ENCODE peak calls at places on chromosomes 2 and 18, in five cellular contexts. S is ovary; H is CD8-positive, alpha-beta T cell; J is PC-9; P is Caco-2. W is an unnamed sample.

GRCh38 chr2:219473511-219473910 is 25.2 kb upstream of the GMPPA start:
- DNase-seq in S (no peak), H (no peak), J (no peak), P (no peak), W (no peak)

GRCh38 chr18:6355789-6356589 is 58.7 kb downstream of the L3MBTL4 start:
- DNase-seq in S (no peak), H (no peak), J (no peak), P (no peak), W (no peak)

GRCh38 chr2:128520787-128521186 is 202.1 kb upstream of the HS6ST1 start:
- DNase-seq in S (no peak), H (no peak), J (peak), P (no peak), W (no peak)

GRCh38 chr2:88639865-88640264 is 12.6 kb upstream of the EIF2AK3 start:
- DNase-seq in S (no peak), H (no peak), J (no peak), P (no peak), W (no peak)

GRCh38 chr2:40033781-40034180 is 254.7 kb upstream of the THUMPD2 start:
- DNase-seq in S (no peak), H (no peak), J (no peak), P (no peak), W (no peak)

GRCh38 chr2:29879456-29879855 is 41.9 kb downstream of the ALK start:
- DNase-seq in S (no peak), H (no peak), J (no peak), P (no peak), W (no peak)

GRCh38 chr2:11379558-11379957 is 35.1 kb upstream of the ROCK2 start:
- DNase-seq in S (no peak), H (no peak), J (no peak), P (no peak), W (peak)

GRCh38 chr2:16568998-16569397 is 96.6 kb downstream of the CYRIA start:
- DNase-seq in S (no peak), H (no peak), J (no peak), P (no peak), W (no peak)

GRCh38 chr18:24395049-24395780 is 2.4 kb downstream of the OSBPL1A start:
- DNase-seq in S (no peak), H (no peak), J (no peak), P (no peak), W (peak)

GRCh38 chr2:112155331-112156151 is 17.4 kb downstream of the FBLN7 start:
- DNase-seq in S (no peak), H (peak), J (no peak), P (no peak), W (no peak)

GRCh38 chr2:43136011-43136799 is 90.2 kb downstream of the ZFP36L2 start:
- DNase-seq in S (no peak), H (peak), J (no peak), P (no peak), W (no peak)

GRCh38 chr2:218860950-218861381 is 1.4 kb downstream of the WNT6 start:
- DNase-seq in S (peak), H (no peak), J (no peak), P (peak), W (peak)

GRCh38 chr2:116319935-116320334 is 1494.6 kb upstream of the DDX18 start:
- DNase-seq in S (no peak), H (no peak), J (no peak), P (no peak), W (no peak)

GRCh38 chr2:46187112-46187618 is 110.0 kb upstream of the EPAS1 start:
- DNase-seq in S (peak), H (no peak), J (no peak), P (no peak), W (peak)

GRCh38 chr2:217371681-217372297 is 511.9 kb upstream of the TNP1 start:
- DNase-seq in S (no peak), H (no peak), J (no peak), P (no peak), W (no peak)

GRCh38 chr18:11909081-11909410 is 929 bp upstream of the MPPE1 start:
- DNase-seq in S (no peak), H (no peak), J (no peak), P (no peak), W (peak)

GRCh38 chr18:11908182-11909080 is at the start of gene MPPE1:
- DNase-seq in S (peak), H (peak), J (peak), P (peak), W (peak)

GRCh38 chr18:11906926-11907874 is 917 bp downstream of the MPPE1 start:
- DNase-seq in S (no peak), H (no peak), J (no peak), P (no peak), W (no peak)

GRCh38 chr18:11906181-11906580 is 1.9 kb downstream of the MPPE1 start:
- DNase-seq in S (no peak), H (no peak), J (no peak), P (no peak), W (no peak)

GRCh38 chr18:11909597-11910026 is 1.5 kb upstream of the MPPE1 start:
- DNase-seq in S (peak), H (no peak), J (no peak), P (no peak), W (peak)
- H3K4me3 ChIP-seq in S (no peak), H (no peak), J (peak), P (peak), W (no peak)

DNA sequence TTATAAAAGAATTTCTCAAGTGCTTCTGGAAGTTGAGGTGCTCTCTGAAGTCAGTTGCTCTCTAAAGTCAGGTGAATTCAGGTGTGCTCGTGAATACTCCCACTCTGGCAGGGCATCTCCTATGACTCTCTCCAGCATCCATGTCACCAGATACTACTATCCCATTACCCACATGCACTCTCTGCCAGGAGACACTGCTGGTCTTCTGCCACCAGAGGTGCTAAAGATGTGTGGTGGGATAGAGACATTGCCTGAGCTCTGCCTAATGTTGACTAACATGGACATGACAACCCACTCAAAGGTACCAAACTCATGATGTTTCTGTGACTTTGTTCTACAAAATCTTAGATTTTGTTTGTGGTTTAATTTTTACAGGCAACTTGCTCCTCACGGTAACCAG is 106.4 kb upstream of the HNRNPA3 start:
- DNase-seq in S (no peak), H (no peak), J (no peak), P (peak), W (no peak)
- TF ChIP-seq CTCF in S (no peak), H (no peak), J (no peak), P (peak), W (no peak)

GRCh38 chr18:13987956-13988355 is 72.6 kb upstream of the MC2R start:
- DNase-seq in S (no peak), H (no peak), J (no peak), P (no peak), W (no peak)

GRCh38 chr18:13984080-13984479 is 68.7 kb upstream of the MC2R start:
- DNase-seq in S (no peak), H (no peak), J (no peak), P (no peak), W (no peak)

GRCh38 chr18:13983506-13983905 is 68.2 kb upstream of the MC2R start:
- DNase-seq in S (no peak), H (no peak), J (no peak), P (no peak), W (no peak)

DNA sequence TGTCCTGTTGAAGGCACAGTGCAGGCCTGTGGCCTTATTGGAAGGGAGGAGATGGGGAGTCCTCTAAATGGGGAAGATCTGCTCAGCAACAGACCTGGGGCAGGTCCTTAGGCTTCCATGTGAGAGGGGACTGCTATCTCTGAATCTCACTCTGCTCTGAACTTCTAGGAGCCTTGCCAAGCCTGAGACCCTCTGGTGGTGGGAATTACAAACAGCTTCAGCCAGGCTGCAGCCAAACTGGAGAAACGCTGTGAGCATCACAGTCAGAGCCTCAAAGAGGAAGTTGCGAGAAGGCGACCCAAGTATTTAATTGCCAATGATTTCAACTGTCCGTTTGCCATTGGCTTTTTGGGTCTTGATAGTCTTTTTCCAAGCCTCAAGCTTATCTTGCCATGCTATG is 66.8 kb upstream of the MC2R start:
- DNase-seq in S (no peak), H (no peak), J (no peak), P (peak), W (no peak)
- H3K4me3 ChIP-seq in S (no peak), H (no peak), J (no peak), P (no peak), W (no peak)

DNA sequence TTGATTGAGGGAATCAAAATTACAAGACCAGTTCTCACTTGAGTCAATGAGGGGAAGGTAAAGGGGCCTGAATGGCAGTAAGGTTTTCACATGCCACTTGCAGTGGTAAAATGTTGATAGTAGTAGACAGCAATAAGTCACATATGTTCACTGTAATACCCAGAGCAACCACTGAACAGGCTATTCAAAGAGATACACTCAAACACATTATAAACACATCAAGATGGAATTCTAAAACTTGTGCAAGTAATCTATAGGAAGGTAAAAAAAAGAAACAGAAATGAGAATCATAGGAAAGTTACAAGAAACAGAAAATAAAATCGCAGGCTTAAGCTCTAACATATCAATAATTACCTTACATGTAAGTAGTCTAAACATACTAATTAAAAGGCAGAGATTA is 86.6 kb upstream of the AFF3 start:
- DNase-seq in S (no peak), H (no peak), J (no peak), P (no peak), W (no peak)
- TF ChIP-seq CTCF in S (no peak), H (no peak), J (no peak), P (no peak), W (no peak)

DNA sequence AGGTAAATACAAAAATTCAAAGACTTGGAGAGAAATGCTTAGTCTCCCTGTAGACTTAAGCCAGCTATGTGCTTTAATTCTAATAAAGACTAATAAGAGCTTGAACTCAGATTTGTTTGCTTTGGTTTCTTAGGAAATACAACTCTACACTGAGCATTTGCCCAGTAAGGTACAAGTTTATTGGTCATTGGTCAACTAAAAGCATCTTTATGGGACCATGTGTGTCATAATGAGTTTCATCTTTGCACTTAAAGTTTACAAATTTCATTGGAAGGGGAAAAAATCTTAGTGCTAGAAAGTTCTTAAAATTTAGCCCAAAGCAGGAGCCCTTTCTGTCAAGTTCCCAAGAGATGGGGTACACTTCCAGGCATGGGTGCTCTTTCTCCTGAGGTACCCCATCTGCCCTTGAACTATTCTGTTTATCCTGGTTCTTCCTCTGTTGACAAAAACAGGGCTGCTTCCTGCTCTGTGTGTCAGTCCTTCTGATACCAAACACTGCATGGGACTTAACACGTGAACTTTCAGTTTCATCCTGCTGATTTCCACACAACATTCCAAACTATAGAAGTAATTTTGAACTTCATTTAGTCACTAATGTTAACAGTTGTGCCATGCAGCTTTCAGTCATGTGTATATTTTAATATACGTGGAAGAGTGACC is 200.2 kb downstream of the TPGS2 start:
- DNase-seq in S (no peak), H (no peak), J (no peak), P (no peak), W (peak)
- H3K4me3 ChIP-seq in S (no peak), H (no peak), J (no peak), P (no peak), W (no peak)

DNA sequence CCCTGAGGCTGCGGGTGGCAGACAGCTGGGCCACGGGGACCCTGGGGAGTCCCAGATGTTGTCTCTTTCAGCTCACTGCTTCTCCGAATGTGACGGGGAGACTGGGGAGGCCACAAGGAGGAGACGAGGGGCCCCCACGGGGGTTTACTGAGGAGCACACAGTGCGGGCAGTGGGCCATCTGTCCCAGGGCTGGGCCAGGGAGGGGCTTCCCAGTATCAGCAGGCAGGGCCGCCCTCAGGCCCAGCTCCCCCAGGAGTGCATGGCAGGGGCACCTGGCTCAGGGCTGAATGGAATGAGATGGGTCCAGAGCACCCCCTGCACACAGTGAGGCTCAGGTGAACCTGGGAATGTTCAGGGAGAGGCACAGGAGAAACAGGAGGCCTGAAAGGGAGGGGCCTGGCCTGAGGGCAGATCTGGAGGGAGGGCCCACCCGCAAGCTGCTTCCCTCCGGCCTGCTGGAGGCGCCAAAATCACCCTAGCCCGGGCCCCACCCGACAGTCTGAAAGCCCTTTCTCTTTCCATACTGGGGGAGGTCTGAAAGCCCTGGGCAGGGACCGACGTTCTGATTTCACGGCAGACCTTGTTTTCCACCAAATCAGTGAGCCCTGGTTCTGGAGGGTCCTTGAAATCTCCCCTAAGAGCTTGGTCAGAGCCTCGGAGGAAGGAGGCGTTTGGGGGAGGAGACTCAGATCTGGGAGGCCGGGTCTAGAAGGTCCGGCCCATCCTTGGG is 35.5 kb upstream of the PTMA start:
- DNase-seq in S (no peak), H (no peak), J (peak), P (peak), W (no peak)
- TF ChIP-seq CTCF in S (no peak), H (no peak), J (no peak), P (no peak), W (peak)

W was measured in fibroblast of the aortic adventitia.